ENCODE peak calls at places on chromosomes 4 and X, in nine cellular contexts. K is EH; N is LoVo; B is cardiac muscle cell; A is NCI-H2081; S is naive B cell; H is CMK; U is naive thymus-derived CD8-positive, alpha-beta T cell; X is NCI-H1092. I is an unnamed sample.
A peak's percentile ranks its signal among the peaks of the same experiment; 100 is the strongest.

GRCh38 chr4:3065551-3065950 is 8.8 kb downstream of the HTT-AS start:
- DNase-seq in K (no peak), N (no peak), B (no peak), A (no peak), S (no peak), H (no peak), U (no peak), X (no peak), I (no peak)

GRCh38 chr4:136355970-136356369 is 1176.3 kb downstream of the PCDH18 start:
- DNase-seq in K (no peak), N (no peak), B (no peak), A (no peak), S (no peak), H (no peak), U (no peak), X (no peak), I (no peak)

GRCh38 chr4:150769235-150769634 is 187.3 kb downstream of the MAB21L2 start:
- DNase-seq in K (peak; percentile 85), N (peak; percentile 61), B (no peak), A (no peak), S (no peak), H (no peak), U (no peak), X (no peak), I (peak; percentile 68)

GRCh38 chr4:151950993-151951726 is 190.4 kb upstream of the GATB start:
- DNase-seq in K (peak; percentile 31), N (no peak), B (no peak), A (no peak), S (no peak), H (no peak), U (no peak), X (no peak), I (no peak)

GRCh38 chr4:57136281-57136680 is 26.1 kb upstream of the IGFBP7 start:
- DNase-seq in K (peak; percentile 80), N (no peak), B (no peak), A (no peak), S (no peak), H (no peak), U (no peak), X (no peak), I (no peak)

GRCh38 chrX:136608295-136608933 is 39.5 kb upstream of the CD40LG start:
- DNase-seq in K (peak; percentile 14), N (peak; percentile 6), B (peak; percentile 4), A (no peak), S (peak; percentile 29), H (no peak), U (no peak), X (no peak), I (peak; percentile 34)

GRCh38 chrX:3476973-3477372 is 130.5 kb upstream of the MXRA5 start:
- DNase-seq in K (no peak), N (no peak), B (no peak), A (no peak), S (no peak), H (no peak), U (no peak), X (no peak), I (no peak)

GRCh38 chr4:184472540-184473264 is 1.6 kb downstream of the IRF2 start:
- DNase-seq in K (peak; percentile 77), N (peak; percentile 76), B (peak; percentile 93), A (peak; percentile 28), S (peak; percentile 71), H (peak; percentile 52), U (peak; percentile 45), X (peak; percentile 14), I (peak; percentile 82)

GRCh38 chr4:7195546-7196282 is 3.4 kb downstream of the SORCS2 start:
- DNase-seq in K (no peak), N (no peak), B (no peak), A (no peak), S (no peak), H (no peak), U (no peak), X (no peak), I (no peak)

GRCh38 chr4:536351-536972 is 37.5 kb downstream of the PIGG start:
- DNase-seq in K (no peak), N (no peak), B (no peak), A (no peak), S (no peak), H (no peak), U (no peak), X (no peak), I (no peak)

GRCh38 chr4:8171941-8172924 is 13.6 kb upstream of the ABLIM2 start:
- DNase-seq in K (no peak), N (no peak), B (no peak), A (no peak), S (peak; percentile 71), H (no peak), U (no peak), X (no peak), I (no peak)

I was measured in adrenal gland.